ENCODE peak calls at places on chromosome 14, in nine cellular contexts. T is DMS153, L is hippocampal formation, H is mesothelial cell of epicardium, D is transverse colon, W is uterus, B is HFF-Myc, J is Ammon's horn, C is GM23248. E is an unnamed sample.

GRCh38 chr14:94342334-94342934 is 19.3 kb upstream of the SERPINA6 start:
- DNase-seq in T (peak; percentile 77), L (peak; percentile 14), H (no peak), D (peak; percentile 92), W (peak; percentile 77), B (peak; percentile 97), J (peak; percentile 74), C (peak; percentile 100), E (peak; percentile 98)

GRCh38 chr14:93734086-93734822 is 54.0 kb downstream of the PRIMA1 start:
- DNase-seq in T (no peak), L (no peak), H (no peak), D (no peak), W (no peak), B (no peak), J (no peak), C (no peak), E (no peak)

GRCh38 chr14:68846466-68846865 is 53.6 kb upstream of the ZFP36L1 start:
- DNase-seq in T (no peak), L (no peak), H (no peak), D (no peak), W (no peak), B (no peak), J (no peak), C (no peak), E (no peak)

GRCh38 chr14:101253948-101254347 is 307.3 kb upstream of the DIO3 start:
- DNase-seq in T (no peak), L (no peak), H (no peak), D (no peak), W (no peak), B (no peak), J (no peak), C (no peak), E (no peak)

GRCh38 chr14:60350366-60350720 is 101.3 kb downstream of the PPM1A start:
- DNase-seq in T (no peak), L (no peak), H (no peak), D (no peak), W (no peak), B (no peak), J (no peak), C (peak; percentile 5), E (no peak)

GRCh38 chr14:70358631-70359030 is 852 bp downstream of the COX16 start:
- DNase-seq in T (no peak), L (no peak), H (no peak), D (no peak), W (no peak), B (no peak), J (no peak), C (peak; percentile 73), E (no peak)

GRCh38 chr14:94213021-94213420 is 38.9 kb downstream of the PPP4R4 start:
- DNase-seq in T (no peak), L (no peak), H (no peak), D (no peak), W (no peak), B (no peak), J (no peak), C (peak; percentile 84), E (no peak)

GRCh38 chr14:39365354-39365753 is 66.9 kb downstream of the FBXO33 start:
- DNase-seq in T (no peak), L (no peak), H (no peak), D (no peak), W (no peak), B (no peak), J (no peak), C (no peak), E (no peak)

GRCh38 chr14:58414845-58415244 is 12.5 kb downstream of the TIMM9 start:
- DNase-seq in T (no peak), L (no peak), H (no peak), D (no peak), W (no peak), B (no peak), J (no peak), C (no peak), E (peak; percentile 20)

GRCh38 chr14:101509730-101510371 is 51.4 kb upstream of the DIO3 start:
- DNase-seq in T (no peak), L (no peak), H (no peak), D (no peak), W (no peak), B (no peak), J (no peak), C (no peak), E (no peak)

GRCh38 chr14:70924521-70924920 is 17.3 kb downstream of the PCNX1 start:
- DNase-seq in T (no peak), L (no peak), H (no peak), D (no peak), W (no peak), B (no peak), J (no peak), C (no peak), E (no peak)

GRCh38 chr14:103207404-103208072 is 84.3 kb downstream of the TNFAIP2 start:
- DNase-seq in T (no peak), L (no peak), H (no peak), D (no peak), W (peak; percentile 75), B (no peak), J (no peak), C (peak; percentile 83), E (peak; percentile 22)

GRCh38 chr14:63204407-63205280 is at the start of gene RHOJ:
- DNase-seq in T (no peak), L (peak; percentile 8), H (no peak), D (peak; percentile 11), W (peak; percentile 25), B (no peak), J (peak; percentile 39), C (peak; percentile 51), E (no peak)

GRCh38 chr14:37585971-37586759 is 8.9 kb downstream of the FOXA1 start:
- DNase-seq in T (peak; percentile 47), L (no peak), H (no peak), D (no peak), W (no peak), B (no peak), J (no peak), C (no peak), E (peak; percentile 51)

GRCh38 chr14:96362965-96363750 is at the start of the genes ATG2B and GSKIP:
- DNase-seq in T (peak; percentile 80), L (peak; percentile 93), H (peak; percentile 95), D (peak; percentile 97), W (peak; percentile 93), B (peak; percentile 49), J (peak; percentile 94), C (peak; percentile 98), E (peak; percentile 95)

GRCh38 chr14:36660736-36661505 is 739 bp upstream of the PAX9 start:
- DNase-seq in T (peak; percentile 24), L (no peak), H (no peak), D (no peak), W (no peak), B (no peak), J (no peak), C (no peak), E (peak; percentile 30)

GRCh38 chr14:106209745-106210144 is 683.4 kb downstream of the TMEM121 start:
- DNase-seq in T (no peak), L (no peak), H (no peak), D (no peak), W (no peak), B (no peak), J (no peak), C (no peak), E (no peak)

GRCh38 chr14:50920482-50921225 is 23.6 kb downstream of the PYGL start:
- DNase-seq in T (no peak), L (no peak), H (no peak), D (no peak), W (no peak), B (peak; percentile 42), J (no peak), C (peak; percentile 83), E (no peak)

GRCh38 chr14:92633724-92634123 is 114.7 kb downstream of the LGMN start:
- DNase-seq in T (no peak), L (no peak), H (no peak), D (no peak), W (no peak), B (no peak), J (no peak), C (peak; percentile 44), E (no peak)

GRCh38 chr14:94113908-94114588 is 3.5 kb downstream of the IFI27 start:
- DNase-seq in T (no peak), L (no peak), H (no peak), D (no peak), W (no peak), B (no peak), J (no peak), C (no peak), E (no peak)

GRCh38 chr14:87131879-87132278 is 861.1 kb downstream of the GALC start:
- DNase-seq in T (no peak), L (no peak), H (no peak), D (no peak), W (no peak), B (no peak), J (peak; percentile 42), C (peak; percentile 41), E (no peak)

GRCh38 chr14:33707751-33708150 is 243.1 kb downstream of the EGLN3 start:
- DNase-seq in T (no peak), L (no peak), H (no peak), D (no peak), W (no peak), B (no peak), J (no peak), C (no peak), E (no peak)

GRCh38 chr14:99972748-99973466 is 92.3 kb upstream of the EVL start:
- DNase-seq in T (no peak), L (no peak), H (no peak), D (no peak), W (no peak), B (no peak), J (no peak), C (no peak), E (no peak)

GRCh38 chr14:105496831-105497591 is 6.0 kb downstream of the TEDC1 start:
- DNase-seq in T (no peak), L (no peak), H (no peak), D (no peak), W (no peak), B (no peak), J (no peak), C (no peak), E (no peak)

GRCh38 chr14:104265918-104266642 is 127.7 kb downstream of the KIF26A start:
- DNase-seq in T (peak; percentile 3), L (no peak), H (no peak), D (no peak), W (peak; percentile 5), B (no peak), J (no peak), C (no peak), E (no peak)

GRCh38 chr14:78638926-78639325 is 468.8 kb downstream of the NRXN3 start:
- DNase-seq in T (no peak), L (no peak), H (no peak), D (no peak), W (no peak), B (no peak), J (no peak), C (no peak), E (no peak)

GRCh38 chr14:59146484-59146883 is 42.0 kb upstream of the DAAM1 start:
- DNase-seq in T (no peak), L (no peak), H (no peak), D (no peak), W (no peak), B (no peak), J (no peak), C (no peak), E (no peak)

GRCh38 chr14:48890333-48890732 is 695.8 kb downstream of the RPS29 start:
- DNase-seq in T (no peak), L (no peak), H (no peak), D (no peak), W (no peak), B (no peak), J (no peak), C (no peak), E (no peak)

GRCh38 chr14:68947802-68948201 is 31.3 kb downstream of the ACTN1 start:
- DNase-seq in T (peak; percentile 82), L (no peak), H (no peak), D (peak; percentile 87), W (peak; percentile 72), B (no peak), J (no peak), C (peak; percentile 85), E (peak; percentile 88)

E was measured in small intestine.